ENCODE peak calls at places on chromosomes 4 and X, in ten cellular contexts. M is HepG2, O is upper lobe of left lung, L is heart left ventricle, T is HCT116, W is stomach, X is right lobe of liver, G is H1, S is tibial nerve, H is ovary. U is an unnamed sample.

GRCh38 chr4:16225139-16225538 is 1.1 kb downstream of the TAPT1 start:
- DNase-seq in M (no peak), O (no peak), L (no peak), T (no peak), W (no peak), X (no peak), G (no peak), S (no peak), H (no peak), U (no peak)

GRCh38 chr4:7426525-7427171 is 8.1 kb downstream of the PSAPL1 start:
- DNase-seq in M (no peak), O (peak), L (no peak), T (no peak), W (peak), X (no peak), G (no peak), S (no peak), H (no peak), U (no peak)

GRCh38 chrX:39726810-39727209 is 370.9 kb downstream of the BCOR start:
- DNase-seq in M (no peak), O (no peak), L (peak), T (no peak), W (no peak), X (no peak), G (no peak), S (no peak), H (peak), U (peak)

GRCh38 chrX:117752745-117753144 is 363.9 kb downstream of the KLHL13 start:
- DNase-seq in M (no peak), O (no peak), L (no peak), T (no peak), W (no peak), X (no peak), G (no peak), S (no peak), H (no peak), U (no peak)

GRCh38 chrX:7133036-7133412 is 14.5 kb upstream of the STS start:
- DNase-seq in M (no peak), O (peak), L (peak), T (no peak), W (no peak), X (peak), G (no peak), S (no peak), H (peak), U (no peak)

GRCh38 chr4:107130157-107130556 is 94.0 kb upstream of the DKK2 start:
- DNase-seq in M (no peak), O (no peak), L (no peak), T (no peak), W (no peak), X (no peak), G (no peak), S (no peak), H (no peak), U (no peak)

GRCh38 chrX:17860811-17861495 is at the start of gene RAI2:
- DNase-seq in M (no peak), O (peak), L (peak), T (no peak), W (peak), X (peak), G (no peak), S (peak), H (peak), U (no peak)

GRCh38 chr4:168835880-168836454 is 174.1 kb downstream of the CBR4 start:
- DNase-seq in M (no peak), O (no peak), L (no peak), T (no peak), W (no peak), X (no peak), G (no peak), S (no peak), H (no peak), U (no peak)

GRCh38 chrX:716136-716535 is 85.5 kb downstream of the SHOX start:
- DNase-seq in M (no peak), O (no peak), L (no peak), T (no peak), W (no peak), X (no peak), G (no peak), S (no peak), H (no peak), U (no peak)

GRCh38 chrX:44183329-44183728 is 160.1 kb downstream of the EFHC2 start:
- DNase-seq in M (no peak), O (no peak), L (no peak), T (no peak), W (no peak), X (no peak), G (no peak), S (no peak), H (no peak), U (no peak)

GRCh38 chr4:112515278-112516075 is 503 bp downstream of the NEUROG2 start:
- DNase-seq in M (no peak), O (no peak), L (no peak), T (no peak), W (no peak), X (no peak), G (no peak), S (no peak), H (no peak), U (peak)

GRCh38 chr4:8407316-8407715 is 33.2 kb downstream of the ACOX3 start:
- DNase-seq in M (no peak), O (no peak), L (no peak), T (no peak), W (no peak), X (no peak), G (no peak), S (no peak), H (no peak), U (no peak)

GRCh38 chr4:87375719-87376291 is 15.2 kb downstream of the HSD17B11 start:
- DNase-seq in M (peak), O (peak), L (no peak), T (peak), W (peak), X (no peak), G (no peak), S (peak), H (peak), U (no peak)

GRCh38 chr4:143482753-143483362 is 30.6 kb upstream of the SMARCA5 start:
- DNase-seq in M (peak), O (no peak), L (no peak), T (peak), W (no peak), X (no peak), G (no peak), S (peak), H (peak), U (no peak)

GRCh38 chr4:118797558-118798142 is 38.3 kb downstream of the SEC24D start:
- DNase-seq in M (no peak), O (no peak), L (no peak), T (no peak), W (no peak), X (no peak), G (no peak), S (no peak), H (no peak), U (no peak)

GRCh38 chrX:131316260-131316659 is 27.2 kb upstream of the IGSF1 start:
- DNase-seq in M (no peak), O (no peak), L (no peak), T (no peak), W (no peak), X (no peak), G (no peak), S (no peak), H (no peak), U (no peak)

GRCh38 chrX:148599404-148599803 is 99.0 kb downstream of the AFF2 start:
- DNase-seq in M (no peak), O (no peak), L (no peak), T (no peak), W (no peak), X (no peak), G (no peak), S (no peak), H (no peak), U (no peak)

GRCh38 chrX:86061407-86061806 is 14.0 kb upstream of the CHM start:
- DNase-seq in M (no peak), O (no peak), L (no peak), T (no peak), W (no peak), X (no peak), G (no peak), S (no peak), H (no peak), U (no peak)

DNA sequence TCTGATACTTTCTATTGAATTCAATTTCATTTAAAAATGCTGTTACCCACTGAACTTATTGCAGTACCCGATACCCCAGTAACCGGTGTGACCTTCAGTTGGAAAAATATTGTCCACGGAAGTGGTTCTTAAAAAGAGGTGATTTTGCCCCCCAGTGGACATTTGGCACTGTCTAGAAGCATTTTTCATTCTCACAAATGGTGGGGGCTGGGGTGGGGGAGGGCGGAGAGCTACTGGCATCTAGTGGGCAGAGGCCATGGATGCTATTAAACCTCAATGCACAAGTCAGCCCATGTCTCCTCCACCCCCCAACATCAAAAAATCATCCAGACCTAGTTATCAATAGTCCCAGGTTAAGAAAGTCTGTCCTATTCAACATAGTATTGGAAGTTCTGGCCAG is 19.6 kb upstream of the CHM start:
- DNase-seq in M (peak), O (no peak), L (no peak), T (no peak), W (no peak), X (no peak), G (no peak), S (no peak), H (no peak), U (no peak)
- TF ChIP-seq CTCF in M (peak), O (no peak), L (no peak), T (peak), W (no peak), X (no peak), G (no peak), S (no peak), H (no peak), U (no peak)

DNA sequence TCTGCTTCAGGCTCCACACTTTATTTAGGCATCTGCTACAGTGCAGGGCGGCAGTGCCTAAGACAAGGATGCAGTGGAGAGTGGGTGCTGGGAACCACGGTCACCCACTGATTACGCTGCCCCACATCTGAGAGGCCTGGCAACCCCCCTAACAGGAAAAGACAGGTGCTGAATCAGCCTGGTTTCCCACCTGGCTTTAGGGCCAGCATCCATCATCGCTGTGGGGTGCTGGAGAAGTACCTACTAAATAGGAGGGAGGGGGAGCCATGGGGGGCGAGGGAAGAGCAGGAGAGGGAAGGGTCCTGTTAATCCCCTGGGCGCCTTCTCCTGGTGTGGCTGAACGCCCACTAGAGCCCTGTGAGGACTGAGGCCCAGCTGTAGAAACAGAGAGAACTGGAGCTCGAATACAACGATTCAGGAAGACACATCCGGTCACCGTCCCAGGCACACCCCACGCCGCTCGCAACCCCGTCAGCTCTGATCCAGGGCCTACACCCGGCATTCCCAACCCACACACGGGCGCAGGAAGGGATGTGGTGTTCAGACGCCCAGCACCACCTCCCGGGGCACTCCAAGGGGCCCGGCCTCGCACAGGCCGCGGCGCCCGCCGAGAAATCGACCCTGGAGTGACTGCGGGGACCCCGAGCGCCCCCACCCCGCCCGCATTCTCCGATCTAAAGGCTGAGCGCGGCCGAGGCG is 554 bp downstream of the DCTD start:
- DNase-seq in M (no peak), O (peak), L (peak), T (no peak), W (peak), X (peak), G (no peak), S (peak), H (peak), U (peak)
- TF ChIP-seq POLR2A in M (no peak), O (no peak), L (no peak), T (no peak), W (no peak), X (no peak), G (peak), S (no peak), H (no peak), U (no peak)

DNA sequence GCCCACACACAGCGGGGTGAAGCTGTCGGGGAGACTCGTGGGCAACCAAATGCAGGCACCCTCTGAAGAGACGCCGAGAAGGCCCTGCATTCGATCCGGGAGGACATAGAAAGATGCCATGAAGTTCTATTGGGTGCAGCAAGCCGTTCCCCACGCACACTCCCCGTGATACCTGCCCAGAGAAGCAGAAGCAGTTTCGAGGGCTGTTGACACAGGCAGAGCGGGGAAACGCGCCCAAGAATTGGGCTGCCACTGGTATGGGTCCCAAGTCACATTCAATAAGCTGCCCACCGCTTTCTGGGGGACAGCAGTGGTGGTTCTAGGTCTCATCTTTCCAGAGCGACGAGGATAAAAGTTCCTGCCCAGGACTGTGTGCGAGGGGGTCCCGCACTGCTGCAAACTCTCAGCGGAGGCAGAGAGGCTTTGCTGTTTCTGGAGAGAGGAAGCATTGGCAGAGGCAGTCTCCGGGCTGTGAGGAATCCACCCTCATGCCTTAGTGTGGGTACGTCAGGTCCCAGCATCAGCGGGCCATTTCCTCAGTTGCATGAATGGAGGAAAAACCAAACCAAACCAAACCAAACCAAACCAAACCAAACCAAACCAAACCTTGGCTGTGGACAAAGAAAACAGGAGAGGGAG is 10.1 kb downstream of the PITX2 start:
- DNase-seq in M (no peak), O (no peak), L (no peak), T (no peak), W (no peak), X (no peak), G (no peak), S (no peak), H (no peak), U (no peak)
- TF ChIP-seq CTCF in M (no peak), O (no peak), L (no peak), T (no peak), W (no peak), X (no peak), G (no peak), S (no peak), H (no peak), U (no peak)

DNA sequence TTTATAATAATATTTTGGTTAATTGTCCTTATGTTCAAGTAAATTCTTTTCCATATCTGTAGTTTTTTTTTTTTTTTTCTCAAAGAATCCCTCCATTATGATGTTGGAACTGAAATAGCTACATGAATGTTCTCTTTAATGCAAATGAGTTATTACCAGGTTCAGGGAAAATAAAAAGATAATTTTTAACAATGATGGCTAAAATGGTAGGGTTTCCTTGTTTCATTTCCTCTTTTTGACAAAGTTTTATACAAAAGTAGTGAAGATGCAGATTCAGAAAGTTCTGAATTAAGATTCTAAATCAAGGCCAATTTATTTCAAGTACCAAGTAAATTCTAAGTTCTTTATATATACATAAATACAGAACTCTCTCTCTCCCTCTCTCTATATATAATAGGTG is 779.0 kb upstream of the INTU start:
- DNase-seq in M (no peak), O (no peak), L (no peak), T (no peak), W (no peak), X (no peak), G (no peak), S (no peak), H (no peak), U (no peak)
- TF ChIP-seq POLR2A in M (no peak), O (no peak), L (no peak), T (no peak), W (no peak), X (no peak), G (no peak), S (no peak), H (no peak), U (no peak)

GRCh38 chr4:173834151-173834550 is 304.1 kb upstream of the HAND2 start:
- DNase-seq in M (no peak), O (no peak), L (no peak), T (peak), W (no peak), X (no peak), G (no peak), S (no peak), H (no peak), U (no peak)
- TF ChIP-seq CTCF in M (no peak), O (no peak), L (no peak), T (no peak), W (no peak), X (no peak), G (peak), S (no peak), H (no peak), U (no peak)

GRCh38 chr4:10075953-10076391 is 40.6 kb downstream of the WDR1 start:
- DNase-seq in M (no peak), O (peak), L (no peak), T (no peak), W (peak), X (no peak), G (no peak), S (no peak), H (no peak), U (no peak)

GRCh38 chr4:10072420-10073017 is 44.1 kb downstream of the WDR1 start:
- DNase-seq in M (no peak), O (no peak), L (no peak), T (no peak), W (no peak), X (no peak), G (no peak), S (no peak), H (no peak), U (no peak)

GRCh38 chr4:10074076-10074766 is 42.4 kb downstream of the WDR1 start:
- DNase-seq in M (no peak), O (peak), L (no peak), T (no peak), W (no peak), X (no peak), G (no peak), S (no peak), H (no peak), U (peak)

GRCh38 chr4:10075158-10075863 is 41.3 kb downstream of the WDR1 start:
- DNase-seq in M (no peak), O (peak), L (no peak), T (no peak), W (peak), X (no peak), G (no peak), S (no peak), H (no peak), U (no peak)

DNA sequence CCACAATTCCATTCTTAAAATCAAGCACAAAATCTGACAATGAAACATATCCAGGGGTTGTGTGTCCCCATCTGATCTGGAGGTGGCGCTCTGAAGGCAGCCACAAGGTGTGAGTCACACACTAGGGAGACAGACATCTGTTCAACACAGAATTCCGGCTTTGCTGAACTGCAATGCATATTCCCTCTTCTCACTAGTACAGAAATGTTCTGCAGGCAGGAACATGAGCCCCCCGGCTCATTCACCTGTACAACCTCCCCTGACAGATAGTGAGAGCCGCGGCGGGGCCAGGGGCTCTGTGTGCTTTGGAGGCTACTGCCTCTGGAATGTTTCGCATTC is 41.9 kb downstream of the WDR1 start:
- DNase-seq in M (no peak), O (peak), L (no peak), T (no peak), W (peak), X (no peak), G (no peak), S (no peak), H (no peak), U (peak)
- TF ChIP-seq POLR2A in M (no peak), O (no peak), L (no peak), T (no peak), W (no peak), X (no peak), G (no peak), S (no peak), H (no peak), U (no peak)

GRCh38 chr4:88591787-88592599 is at the start of gene HERC3:
- DNase-seq in M (peak), O (peak), L (peak), T (peak), W (peak), X (peak), G (peak), S (peak), H (peak), U (peak)
- TF ChIP-seq CTCF in M (no peak), O (no peak), L (no peak), T (no peak), W (no peak), X (peak), G (no peak), S (no peak), H (no peak), U (no peak)

GRCh38 chrX:154827624-154828408 is 6.6 kb downstream of the SMIM9 start:
- DNase-seq in M (no peak), O (no peak), L (no peak), T (no peak), W (no peak), X (no peak), G (no peak), S (no peak), H (no peak), U (no peak)
- TF ChIP-seq POLR2A in M (no peak), O (no peak), L (no peak), T (no peak), W (no peak), X (no peak), G (no peak), S (no peak), H (no peak), U (no peak)

GRCh38 chrX:110215411-110215810 is 102.5 kb downstream of the AMMECR1 start:
- DNase-seq in M (no peak), O (no peak), L (no peak), T (no peak), W (no peak), X (no peak), G (no peak), S (no peak), H (no peak), U (no peak)

GRCh38 chrX:110216027-110216426 is 101.9 kb downstream of the AMMECR1 start:
- DNase-seq in M (no peak), O (no peak), L (no peak), T (no peak), W (no peak), X (no peak), G (no peak), S (no peak), H (no peak), U (no peak)

GRCh38 chrX:110214684-110215083 is 103.2 kb downstream of the AMMECR1 start:
- DNase-seq in M (no peak), O (no peak), L (no peak), T (no peak), W (no peak), X (no peak), G (no peak), S (no peak), H (no peak), U (no peak)

GRCh38 chrX:110219920-110220319 is 98.0 kb downstream of the AMMECR1 start:
- DNase-seq in M (no peak), O (no peak), L (no peak), T (no peak), W (no peak), X (no peak), G (no peak), S (no peak), H (no peak), U (no peak)

DNA sequence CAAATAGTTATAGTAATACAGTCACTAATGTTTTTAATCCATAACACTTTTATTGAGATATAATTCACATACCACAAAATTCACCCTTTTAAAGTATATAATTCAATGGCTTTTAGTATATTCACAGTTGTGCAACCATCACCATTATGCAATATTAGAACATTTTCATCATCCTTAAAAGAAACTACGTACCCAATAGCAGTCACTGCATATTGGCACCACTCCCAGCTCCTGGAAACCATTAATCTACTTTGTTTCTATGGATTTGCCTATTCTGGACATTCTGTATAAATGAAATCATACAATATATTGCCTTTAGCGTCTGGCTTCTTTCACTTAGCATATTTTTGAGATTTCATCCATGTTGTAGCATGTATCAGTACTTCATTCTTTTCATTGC is 99.3 kb downstream of the AMMECR1 start:
- DNase-seq in M (no peak), O (no peak), L (no peak), T (no peak), W (no peak), X (no peak), G (no peak), S (no peak), H (no peak), U (no peak)
- TF ChIP-seq CTCF in M (no peak), O (no peak), L (no peak), T (no peak), W (no peak), X (no peak), G (no peak), S (no peak), H (no peak), U (no peak)

U was measured in lower leg skin.